ENCODE peak calls at places on chromosome 2, in six cellular contexts. One of them, this sample, is unnamed.

GRCh38 chr2:160156665-160157064 is 43.4 kb downstream of the ITGB6 start:
- DNase-seq in GM20000: no peak
- DNase-seq in activated T-cell treated with anti-CD3 and anti-CD28 coated beads, Interleukin-2, amount 50 U/mL, for 1 hour: no peak
- DNase-seq in iris pigment epithelial cell: peak
- DNase-seq in NAMALWA: no peak
- DNase-seq in BE2C: no peak
- DNase-seq in this sample: no peak

GRCh38 chr2:20172273-20173052 is 52.5 kb downstream of the SDC1 start:
- DNase-seq in GM20000: no peak
- DNase-seq in activated T-cell treated with anti-CD3 and anti-CD28 coated beads, Interleukin-2, amount 50 U/mL, for 1 hour: no peak
- DNase-seq in iris pigment epithelial cell: no peak
- DNase-seq in NAMALWA: no peak
- DNase-seq in BE2C: no peak
- DNase-seq in this sample: no peak

GRCh38 chr2:166521155-166521554 is 27.1 kb upstream of the SCN7A start:
- DNase-seq in GM20000: no peak
- DNase-seq in activated T-cell treated with anti-CD3 and anti-CD28 coated beads, Interleukin-2, amount 50 U/mL, for 1 hour: no peak
- DNase-seq in iris pigment epithelial cell: no peak
- DNase-seq in NAMALWA: no peak
- DNase-seq in BE2C: no peak
- DNase-seq in this sample: no peak

GRCh38 chr2:127049927-127050802 is 56.8 kb downstream of the BIN1 start:
- DNase-seq in GM20000: peak
- DNase-seq in activated T-cell treated with anti-CD3 and anti-CD28 coated beads, Interleukin-2, amount 50 U/mL, for 1 hour: peak
- DNase-seq in iris pigment epithelial cell: peak
- DNase-seq in NAMALWA: peak
- DNase-seq in BE2C: peak
- DNase-seq in this sample: peak

GRCh38 chr2:66428986-66429612 is 5.8 kb upstream of the MEIS1 start:
- DNase-seq in GM20000: no peak
- DNase-seq in activated T-cell treated with anti-CD3 and anti-CD28 coated beads, Interleukin-2, amount 50 U/mL, for 1 hour: no peak
- DNase-seq in iris pigment epithelial cell: peak
- DNase-seq in NAMALWA: peak
- DNase-seq in BE2C: no peak
- DNase-seq in this sample: peak

GRCh38 chr2:39394427-39395002 is 42.6 kb downstream of the MAP4K3 start:
- DNase-seq in GM20000: no peak
- DNase-seq in activated T-cell treated with anti-CD3 and anti-CD28 coated beads, Interleukin-2, amount 50 U/mL, for 1 hour: no peak
- DNase-seq in iris pigment epithelial cell: no peak
- DNase-seq in NAMALWA: no peak
- DNase-seq in BE2C: no peak
- DNase-seq in this sample: no peak

GRCh38 chr2:149894760-149895159 is 307.2 kb upstream of the MMADHC start:
- DNase-seq in GM20000: no peak
- DNase-seq in activated T-cell treated with anti-CD3 and anti-CD28 coated beads, Interleukin-2, amount 50 U/mL, for 1 hour: no peak
- DNase-seq in iris pigment epithelial cell: peak
- DNase-seq in NAMALWA: peak
- DNase-seq in BE2C: no peak
- DNase-seq in this sample: no peak

GRCh38 chr2:3313845-3314375 is 63.7 kb downstream of the EIPR1 start:
- DNase-seq in GM20000: no peak
- DNase-seq in activated T-cell treated with anti-CD3 and anti-CD28 coated beads, Interleukin-2, amount 50 U/mL, for 1 hour: no peak
- DNase-seq in iris pigment epithelial cell: no peak
- DNase-seq in NAMALWA: no peak
- DNase-seq in BE2C: peak
- DNase-seq in this sample: no peak

GRCh38 chr2:208491648-208492047 is 85.1 kb downstream of the PTH2R start:
- DNase-seq in GM20000: no peak
- DNase-seq in activated T-cell treated with anti-CD3 and anti-CD28 coated beads, Interleukin-2, amount 50 U/mL, for 1 hour: no peak
- DNase-seq in iris pigment epithelial cell: no peak
- DNase-seq in NAMALWA: no peak
- DNase-seq in BE2C: no peak
- DNase-seq in this sample: no peak

GRCh38 chr2:109660046-109660860 is 46.1 kb downstream of the SOWAHC start:
- DNase-seq in GM20000: no peak
- DNase-seq in activated T-cell treated with anti-CD3 and anti-CD28 coated beads, Interleukin-2, amount 50 U/mL, for 1 hour: no peak
- DNase-seq in iris pigment epithelial cell: no peak
- DNase-seq in NAMALWA: peak
- DNase-seq in BE2C: no peak
- DNase-seq in this sample: no peak

GRCh38 chr2:33806041-33806440 is 206.9 kb upstream of the FAM98A start:
- DNase-seq in GM20000: no peak
- DNase-seq in activated T-cell treated with anti-CD3 and anti-CD28 coated beads, Interleukin-2, amount 50 U/mL, for 1 hour: no peak
- DNase-seq in iris pigment epithelial cell: no peak
- DNase-seq in NAMALWA: no peak
- DNase-seq in BE2C: no peak
- DNase-seq in this sample: no peak

GRCh38 chr2:232300894-232301387 is 77.6 kb upstream of the ALPP start:
- DNase-seq in GM20000: no peak
- DNase-seq in activated T-cell treated with anti-CD3 and anti-CD28 coated beads, Interleukin-2, amount 50 U/mL, for 1 hour: no peak
- DNase-seq in iris pigment epithelial cell: peak
- DNase-seq in NAMALWA: no peak
- DNase-seq in BE2C: no peak
- DNase-seq in this sample: peak

GRCh38 chr2:203341741-203342310 is 13.6 kb downstream of the ABI2 start:
- DNase-seq in GM20000: no peak
- DNase-seq in activated T-cell treated with anti-CD3 and anti-CD28 coated beads, Interleukin-2, amount 50 U/mL, for 1 hour: no peak
- DNase-seq in iris pigment epithelial cell: peak
- DNase-seq in NAMALWA: no peak
- DNase-seq in BE2C: no peak
- DNase-seq in this sample: peak

GRCh38 chr2:199596549-199596948 is 138.8 kb upstream of the SATB2 start:
- DNase-seq in GM20000: no peak
- DNase-seq in activated T-cell treated with anti-CD3 and anti-CD28 coated beads, Interleukin-2, amount 50 U/mL, for 1 hour: no peak
- DNase-seq in iris pigment epithelial cell: peak
- DNase-seq in NAMALWA: peak
- DNase-seq in BE2C: no peak
- DNase-seq in this sample: no peak

GRCh38 chr2:149070681-149071355 is 32.3 kb downstream of the LYPD6B start:
- DNase-seq in GM20000: no peak
- DNase-seq in activated T-cell treated with anti-CD3 and anti-CD28 coated beads, Interleukin-2, amount 50 U/mL, for 1 hour: no peak
- DNase-seq in iris pigment epithelial cell: no peak
- DNase-seq in NAMALWA: no peak
- DNase-seq in BE2C: no peak
- DNase-seq in this sample: no peak

GRCh38 chr2:157056200-157056676 is 201.3 kb upstream of the GALNT5 start:
- DNase-seq in GM20000: no peak
- DNase-seq in activated T-cell treated with anti-CD3 and anti-CD28 coated beads, Interleukin-2, amount 50 U/mL, for 1 hour: no peak
- DNase-seq in iris pigment epithelial cell: peak
- DNase-seq in NAMALWA: no peak
- DNase-seq in BE2C: no peak
- DNase-seq in this sample: peak

GRCh38 chr2:117832332-117832731 is 17.8 kb downstream of the DDX18 start:
- DNase-seq in GM20000: no peak
- DNase-seq in activated T-cell treated with anti-CD3 and anti-CD28 coated beads, Interleukin-2, amount 50 U/mL, for 1 hour: no peak
- DNase-seq in iris pigment epithelial cell: peak
- DNase-seq in NAMALWA: no peak
- DNase-seq in BE2C: no peak
- DNase-seq in this sample: no peak

GRCh38 chr2:85537600-85538506 is 1.1 kb upstream of the MAT2A start:
- DNase-seq in GM20000: peak
- DNase-seq in activated T-cell treated with anti-CD3 and anti-CD28 coated beads, Interleukin-2, amount 50 U/mL, for 1 hour: peak
- DNase-seq in iris pigment epithelial cell: peak
- DNase-seq in NAMALWA: peak
- DNase-seq in BE2C: peak
- DNase-seq in this sample: peak

GRCh38 chr2:115549731-115550130 is 1107.3 kb downstream of the DPP10 start:
- DNase-seq in GM20000: no peak
- DNase-seq in activated T-cell treated with anti-CD3 and anti-CD28 coated beads, Interleukin-2, amount 50 U/mL, for 1 hour: no peak
- DNase-seq in iris pigment epithelial cell: peak
- DNase-seq in NAMALWA: no peak
- DNase-seq in BE2C: no peak
- DNase-seq in this sample: no peak

GRCh38 chr2:158990397-158991209 is 22.2 kb downstream of the TANC1 start:
- DNase-seq in GM20000: no peak
- DNase-seq in activated T-cell treated with anti-CD3 and anti-CD28 coated beads, Interleukin-2, amount 50 U/mL, for 1 hour: no peak
- DNase-seq in iris pigment epithelial cell: peak
- DNase-seq in NAMALWA: no peak
- DNase-seq in BE2C: no peak
- DNase-seq in this sample: peak

GRCh38 chr2:145687445-145688104 is 1167.7 kb upstream of the ZEB2 start:
- DNase-seq in GM20000: no peak
- DNase-seq in activated T-cell treated with anti-CD3 and anti-CD28 coated beads, Interleukin-2, amount 50 U/mL, for 1 hour: no peak
- DNase-seq in iris pigment epithelial cell: peak
- DNase-seq in NAMALWA: peak
- DNase-seq in BE2C: no peak
- DNase-seq in this sample: peak

GRCh38 chr2:98445708-98446577 is 1.3 kb downstream of the INPP4A start:
- DNase-seq in GM20000: peak
- DNase-seq in activated T-cell treated with anti-CD3 and anti-CD28 coated beads, Interleukin-2, amount 50 U/mL, for 1 hour: peak
- DNase-seq in iris pigment epithelial cell: no peak
- DNase-seq in NAMALWA: peak
- DNase-seq in BE2C: peak
- DNase-seq in this sample: peak

GRCh38 chr2:180507028-180507427 is 473.4 kb upstream of the UBE2E3 start:
- DNase-seq in GM20000: no peak
- DNase-seq in activated T-cell treated with anti-CD3 and anti-CD28 coated beads, Interleukin-2, amount 50 U/mL, for 1 hour: no peak
- DNase-seq in iris pigment epithelial cell: peak
- DNase-seq in NAMALWA: no peak
- DNase-seq in BE2C: no peak
- DNase-seq in this sample: peak

GRCh38 chr2:32064021-32064678 is 794 bp downstream of the SPAST start:
- DNase-seq in GM20000: peak
- DNase-seq in activated T-cell treated with anti-CD3 and anti-CD28 coated beads, Interleukin-2, amount 50 U/mL, for 1 hour: no peak
- DNase-seq in iris pigment epithelial cell: peak
- DNase-seq in NAMALWA: peak
- DNase-seq in BE2C: no peak
- DNase-seq in this sample: peak

GRCh38 chr2:160742679-160743078 is 249.1 kb upstream of the RBMS1 start:
- DNase-seq in GM20000: no peak
- DNase-seq in activated T-cell treated with anti-CD3 and anti-CD28 coated beads, Interleukin-2, amount 50 U/mL, for 1 hour: no peak
- DNase-seq in iris pigment epithelial cell: peak
- DNase-seq in NAMALWA: no peak
- DNase-seq in BE2C: no peak
- DNase-seq in this sample: no peak

GRCh38 chr2:109229094-109229675 is 100.2 kb downstream of the SH3RF3 start:
- DNase-seq in GM20000: no peak
- DNase-seq in activated T-cell treated with anti-CD3 and anti-CD28 coated beads, Interleukin-2, amount 50 U/mL, for 1 hour: no peak
- DNase-seq in iris pigment epithelial cell: no peak
- DNase-seq in NAMALWA: no peak
- DNase-seq in BE2C: no peak
- DNase-seq in this sample: no peak

GRCh38 chr2:215979615-215980014 is 33.7 kb downstream of the MREG start:
- DNase-seq in GM20000: peak
- DNase-seq in activated T-cell treated with anti-CD3 and anti-CD28 coated beads, Interleukin-2, amount 50 U/mL, for 1 hour: no peak
- DNase-seq in iris pigment epithelial cell: peak
- DNase-seq in NAMALWA: no peak
- DNase-seq in BE2C: no peak
- DNase-seq in this sample: no peak

GRCh38 chr2:43000242-43001054 is 208.1 kb upstream of the HAAO start:
- DNase-seq in GM20000: peak
- DNase-seq in activated T-cell treated with anti-CD3 and anti-CD28 coated beads, Interleukin-2, amount 50 U/mL, for 1 hour: no peak
- DNase-seq in iris pigment epithelial cell: no peak
- DNase-seq in NAMALWA: no peak
- DNase-seq in BE2C: no peak
- DNase-seq in this sample: no peak

GRCh38 chr2:2550856-2551255 is 219.8 kb upstream of the MYT1L start:
- DNase-seq in GM20000: no peak
- DNase-seq in activated T-cell treated with anti-CD3 and anti-CD28 coated beads, Interleukin-2, amount 50 U/mL, for 1 hour: no peak
- DNase-seq in iris pigment epithelial cell: no peak
- DNase-seq in NAMALWA: no peak
- DNase-seq in BE2C: no peak
- DNase-seq in this sample: no peak

This sample was measured in adipocyte.